ENCODE peak calls at places on chromosomes 5 and 9, in four cellular contexts. One of them, this sample, is unnamed.
A peak's percentile ranks its signal among the peaks of the same experiment; 100 is the strongest.

GRCh38 chr5:132308701-132309100 is 14.5 kb downstream of the SLC22A4 start:
- DNase-seq in GM12878: no peak
- DNase-seq in HL-60: no peak
- DNase-seq in K562: no peak
- DNase-seq in this sample: no peak

GRCh38 chr5:74392698-74393431 is 247.7 kb downstream of the ENC1 start:
- DNase-seq in GM12878: no peak
- DNase-seq in HL-60: no peak
- DNase-seq in K562: no peak
- DNase-seq in this sample: no peak

GRCh38 chr9:75418518-75418917 is 330.2 kb downstream of the OSTF1 start:
- DNase-seq in GM12878: no peak
- DNase-seq in HL-60: no peak
- DNase-seq in K562: no peak
- DNase-seq in this sample: no peak

GRCh38 chr5:66891184-66891925 is 295.2 kb downstream of the MAST4 start:
- DNase-seq in GM12878: no peak
- DNase-seq in HL-60: no peak
- DNase-seq in K562: no peak
- DNase-seq in this sample: no peak

GRCh38 chr9:10005206-10005605 is 607.6 kb downstream of the PTPRD start:
- DNase-seq in GM12878: no peak
- DNase-seq in HL-60: no peak
- DNase-seq in K562: no peak
- DNase-seq in this sample: no peak

GRCh38 chr5:174386306-174386705 is 338.1 kb upstream of the MSX2 start:
- DNase-seq in GM12878: no peak
- DNase-seq in HL-60: no peak
- DNase-seq in K562: no peak
- DNase-seq in this sample: no peak

GRCh38 chr5:132098151-132098594 is 24.6 kb downstream of the CSF2 start:
- DNase-seq in GM12878: peak; percentile 21
- DNase-seq in HL-60: no peak
- DNase-seq in K562: peak; percentile 79
- DNase-seq in this sample: no peak

GRCh38 chr9:126521089-126521488 is 92.6 kb upstream of the LMX1B start:
- DNase-seq in GM12878: no peak
- DNase-seq in HL-60: no peak
- DNase-seq in K562: no peak
- DNase-seq in this sample: no peak

GRCh38 chr5:53430618-53431252 is 49.7 kb upstream of the FST start:
- DNase-seq in GM12878: no peak
- DNase-seq in HL-60: no peak
- DNase-seq in K562: no peak
- DNase-seq in this sample: no peak

GRCh38 chr5:176590035-176590729 is 19.8 kb downstream of the GPRIN1 start:
- DNase-seq in GM12878: no peak
- DNase-seq in HL-60: no peak
- DNase-seq in K562: no peak
- DNase-seq in this sample: no peak

GRCh38 chr5:9898319-9898718 is 268.2 kb upstream of the TAS2R1 start:
- DNase-seq in GM12878: no peak
- DNase-seq in HL-60: no peak
- DNase-seq in K562: no peak
- DNase-seq in this sample: no peak

GRCh38 chr5:72248352-72249032 is 71.5 kb downstream of the MRPS27 start:
- DNase-seq in GM12878: no peak
- DNase-seq in HL-60: no peak
- DNase-seq in K562: peak; percentile 42
- DNase-seq in this sample: no peak

GRCh38 chr5:95930141-95930540 is 31.5 kb downstream of the ELL2 start:
- DNase-seq in GM12878: no peak
- DNase-seq in HL-60: no peak
- DNase-seq in K562: no peak
- DNase-seq in this sample: no peak

GRCh38 chr9:106862946-106863740 is at the start of gene ZNF462:
- DNase-seq in GM12878: no peak
- DNase-seq in HL-60: no peak
- DNase-seq in K562: no peak
- DNase-seq in this sample: no peak

GRCh38 chr5:91383956-91384300 is 811 bp upstream of the ARRDC3 start:
- DNase-seq in GM12878: peak; percentile 25
- DNase-seq in HL-60: no peak
- DNase-seq in K562: no peak
- DNase-seq in this sample: no peak

GRCh38 chr5:97624861-97625260 is 441.8 kb upstream of the RIOK2 start:
- DNase-seq in GM12878: no peak
- DNase-seq in HL-60: no peak
- DNase-seq in K562: no peak
- DNase-seq in this sample: no peak

GRCh38 chr5:13708432-13708831 is 236.1 kb downstream of the DNAH5 start:
- DNase-seq in GM12878: no peak
- DNase-seq in HL-60: no peak
- DNase-seq in K562: no peak
- DNase-seq in this sample: no peak

GRCh38 chr9:6667633-6668280 is 22.2 kb upstream of the GLDC start:
- DNase-seq in GM12878: no peak
- DNase-seq in HL-60: no peak
- DNase-seq in K562: peak; percentile 16
- DNase-seq in this sample: no peak

GRCh38 chr5:162268694-162269481 is 201.3 kb downstream of the GABRG2 start:
- DNase-seq in GM12878: no peak
- DNase-seq in HL-60: no peak
- DNase-seq in K562: no peak
- DNase-seq in this sample: no peak

GRCh38 chr9:114861922-114862605 is 56.2 kb upstream of the TNFSF15 start:
- DNase-seq in GM12878: no peak
- DNase-seq in HL-60: no peak
- DNase-seq in K562: no peak
- DNase-seq in this sample: no peak

GRCh38 chr9:120841930-120842684 is 615 bp downstream of the PSMD5 start:
- DNase-seq in GM12878: no peak
- DNase-seq in HL-60: no peak
- DNase-seq in K562: no peak
- DNase-seq in this sample: no peak

GRCh38 chr5:33336911-33337620 is 103.7 kb upstream of the TARS1 start:
- DNase-seq in GM12878: no peak
- DNase-seq in HL-60: no peak
- DNase-seq in K562: no peak
- DNase-seq in this sample: no peak

GRCh38 chr5:36881304-36881703 is 4.7 kb downstream of the NIPBL start:
- DNase-seq in GM12878: no peak
- DNase-seq in HL-60: no peak
- DNase-seq in K562: no peak
- DNase-seq in this sample: no peak

GRCh38 chr5:168291281-168291960 is at the start of gene WWC1:
- DNase-seq in GM12878: peak; percentile 31
- DNase-seq in HL-60: no peak
- DNase-seq in K562: peak; percentile 42
- DNase-seq in this sample: peak; percentile 80
- TF ChIP-seq SPI1 in GM12878: no peak
- TF ChIP-seq SPI1 in HL-60: no peak
- TF ChIP-seq SPI1 in K562: no peak
- TF ChIP-seq SPI1 in this sample: no peak

GRCh38 chr5:136058031-136058971 is 29.5 kb downstream of the TGFBI start:
- DNase-seq in GM12878: no peak
- DNase-seq in HL-60: no peak
- DNase-seq in K562: no peak
- DNase-seq in this sample: no peak
- TF ChIP-seq POLR2AphosphoS5 in GM12878: no peak
- TF ChIP-seq POLR2AphosphoS5 in HL-60: no peak
- TF ChIP-seq POLR2AphosphoS5 in K562: no peak
- TF ChIP-seq POLR2AphosphoS5 in this sample: no peak

DNA sequence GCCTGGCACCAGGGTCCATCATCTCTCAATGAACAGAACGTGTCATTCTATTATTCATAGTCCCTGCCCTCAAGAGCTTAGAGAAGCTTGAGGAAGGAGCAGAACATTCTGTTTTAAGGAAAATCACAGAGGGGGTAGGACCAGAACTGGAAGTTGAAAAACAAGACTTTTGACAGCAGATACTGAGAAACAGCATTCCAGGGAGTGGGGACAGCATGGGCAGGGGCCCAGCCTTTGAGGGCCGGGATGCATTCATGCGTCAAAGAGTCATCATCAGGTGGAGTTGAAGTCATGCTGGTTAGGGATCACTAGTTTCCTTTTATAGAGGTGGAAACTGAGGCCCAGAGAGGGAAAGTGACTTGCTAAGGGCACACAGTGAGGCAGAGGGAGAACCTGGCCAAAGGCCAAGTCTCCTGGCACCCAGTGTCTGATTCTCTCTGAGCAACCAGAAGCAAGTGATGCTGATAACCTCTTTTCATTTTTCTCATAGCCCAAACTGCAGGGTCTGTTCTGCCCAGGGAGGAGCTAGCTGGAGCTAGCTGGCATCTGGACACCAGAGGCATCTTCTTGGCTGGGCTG is 41.5 kb upstream of the STXBP1 start:
- DNase-seq in GM12878: no peak
- DNase-seq in HL-60: no peak
- DNase-seq in K562: no peak
- DNase-seq in this sample: no peak
- TF ChIP-seq SPI1 in GM12878: no peak
- TF ChIP-seq SPI1 in HL-60: no peak
- TF ChIP-seq SPI1 in K562: no peak
- TF ChIP-seq SPI1 in this sample: no peak

GRCh38 chr5:170436335-170436734 is 47.2 kb upstream of the KCNMB1 start:
- DNase-seq in GM12878: no peak
- DNase-seq in HL-60: no peak
- DNase-seq in K562: no peak
- DNase-seq in this sample: no peak

GRCh38 chr5:170438581-170438980 is 49.4 kb upstream of the KCNMB1 start:
- DNase-seq in GM12878: no peak
- DNase-seq in HL-60: no peak
- DNase-seq in K562: no peak
- DNase-seq in this sample: no peak

GRCh38 chr5:170432669-170433068 is 43.5 kb upstream of the KCNMB1 start:
- DNase-seq in GM12878: no peak
- DNase-seq in HL-60: no peak
- DNase-seq in K562: no peak
- DNase-seq in this sample: no peak

GRCh38 chr5:170437621-170438375 is 48.6 kb upstream of the KCNMB1 start:
- DNase-seq in GM12878: no peak
- DNase-seq in HL-60: no peak
- DNase-seq in K562: no peak
- DNase-seq in this sample: no peak

GRCh38 chr5:170434953-170435605 is 45.9 kb upstream of the KCNMB1 start:
- DNase-seq in GM12878: no peak
- DNase-seq in HL-60: peak; percentile 21
- DNase-seq in K562: peak; percentile 76
- DNase-seq in this sample: peak; percentile 57
- TF ChIP-seq POLR2AphosphoS5 in GM12878: no peak
- TF ChIP-seq POLR2AphosphoS5 in HL-60: no peak
- TF ChIP-seq POLR2AphosphoS5 in K562: no peak
- TF ChIP-seq POLR2AphosphoS5 in this sample: no peak

GRCh38 chr5:1770443-1770802 is 29.2 kb downstream of the MRPL36 start:
- DNase-seq in GM12878: no peak
- DNase-seq in HL-60: no peak
- DNase-seq in K562: no peak
- DNase-seq in this sample: no peak
- TF ChIP-seq SPI1 in GM12878: no peak
- TF ChIP-seq SPI1 in HL-60: no peak
- TF ChIP-seq SPI1 in K562: no peak
- TF ChIP-seq SPI1 in this sample: no peak

GRCh38 chr9:89309166-89309565 is 1.8 kb upstream of the CKS2 start:
- DNase-seq in GM12878: no peak
- DNase-seq in HL-60: no peak
- DNase-seq in K562: no peak
- DNase-seq in this sample: no peak

GRCh38 chr9:89310486-89311345 is at the start of gene CKS2:
- DNase-seq in GM12878: peak; percentile 100
- DNase-seq in HL-60: peak; percentile 100
- DNase-seq in K562: peak; percentile 95
- DNase-seq in this sample: peak; percentile 92

GRCh38 chr9:89312154-89312616 is 1.2 kb downstream of the CKS2 start:
- DNase-seq in GM12878: no peak
- DNase-seq in HL-60: no peak
- DNase-seq in K562: no peak
- DNase-seq in this sample: no peak

GRCh38 chr9:89311346-89312153 is 555 bp downstream of the CKS2 start:
- DNase-seq in GM12878: no peak
- DNase-seq in HL-60: no peak
- DNase-seq in K562: peak; percentile 78
- DNase-seq in this sample: no peak

GRCh38 chr9:89309608-89310485 is 1.1 kb upstream of the CKS2 start:
- DNase-seq in GM12878: no peak
- DNase-seq in HL-60: no peak
- DNase-seq in K562: no peak
- DNase-seq in this sample: no peak
- TF ChIP-seq POLR2AphosphoS5 in GM12878: peak; percentile 22
- TF ChIP-seq POLR2AphosphoS5 in HL-60: no peak
- TF ChIP-seq POLR2AphosphoS5 in K562: peak; percentile 89
- TF ChIP-seq POLR2AphosphoS5 in this sample: no peak

GRCh38 chr5:138650999-138651766 is 76.0 kb upstream of the HSPA9 start:
- DNase-seq in GM12878: no peak
- DNase-seq in HL-60: no peak
- DNase-seq in K562: no peak
- DNase-seq in this sample: no peak
- TF ChIP-seq SPI1 in GM12878: no peak
- TF ChIP-seq SPI1 in HL-60: no peak
- TF ChIP-seq SPI1 in K562: no peak
- TF ChIP-seq SPI1 in this sample: no peak

GRCh38 chr9:87375397-87376073 is 122.1 kb upstream of the DAPK1 start:
- DNase-seq in GM12878: no peak
- DNase-seq in HL-60: no peak
- DNase-seq in K562: no peak
- DNase-seq in this sample: no peak

GRCh38 chr9:87372401-87372851 is 125.2 kb upstream of the DAPK1 start:
- DNase-seq in GM12878: no peak
- DNase-seq in HL-60: no peak
- DNase-seq in K562: no peak
- DNase-seq in this sample: no peak

GRCh38 chr9:87370003-87370685 is 127.5 kb upstream of the DAPK1 start:
- DNase-seq in GM12878: no peak
- DNase-seq in HL-60: no peak
- DNase-seq in K562: no peak
- DNase-seq in this sample: no peak

DNA sequence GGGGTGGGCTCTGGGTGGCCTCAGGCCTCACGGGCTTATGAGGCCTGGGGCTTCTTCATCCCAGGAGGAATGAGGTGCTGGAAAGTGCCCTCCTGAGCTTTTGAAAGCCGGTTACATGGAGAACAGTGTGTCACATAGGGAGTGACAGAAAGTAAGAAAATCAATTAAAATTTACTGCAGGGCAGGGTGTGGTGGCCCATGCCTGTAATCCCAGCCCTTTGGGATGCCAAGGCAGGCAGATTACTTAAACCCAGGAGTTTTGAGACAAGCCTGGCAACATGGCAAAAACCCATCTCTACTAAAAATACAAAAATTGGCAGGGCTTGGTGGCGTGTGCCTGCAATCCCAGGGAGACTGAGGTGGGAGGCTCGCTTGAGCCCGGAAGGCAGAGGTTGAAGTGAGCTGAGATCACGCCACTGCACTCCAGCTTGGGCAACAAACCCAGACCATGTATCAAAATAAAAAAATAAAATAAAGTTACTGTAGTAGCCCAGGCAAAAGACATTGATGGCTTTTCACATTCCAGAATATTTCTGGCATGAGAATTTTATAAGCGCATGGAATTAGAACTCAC is 125.8 kb upstream of the DAPK1 start:
- DNase-seq in GM12878: no peak
- DNase-seq in HL-60: no peak
- DNase-seq in K562: no peak
- DNase-seq in this sample: no peak
- TF ChIP-seq POLR2AphosphoS5 in GM12878: no peak
- TF ChIP-seq POLR2AphosphoS5 in HL-60: no peak
- TF ChIP-seq POLR2AphosphoS5 in K562: no peak
- TF ChIP-seq POLR2AphosphoS5 in this sample: no peak

This sample was measured in GM12891.